ENCODE peak calls at places on chromosome 7, in five cellular contexts. C, E, H, P and V are unnamed samples.

GRCh38 chr7:36029311-36029710 is 123.7 kb upstream of the EEPD1 start:
- DNase-seq in P (no peak), C (no peak), E (no peak), H (no peak), V (no peak)

GRCh38 chr7:83178796-83179195 is 16.1 kb upstream of the PCLO start:
- DNase-seq in C (no peak), H (no peak), P (no peak), E (no peak), V (no peak)

GRCh38 chr7:30751696-30752273 is at the start of gene INMT:
- DNase-seq in H (peak), E (no peak), P (no peak), C (no peak), V (no peak)

GRCh38 chr7:129279757-129280156 is 54.9 kb downstream of the AHCYL2 start:
- DNase-seq in E (no peak), P (no peak), C (peak), H (no peak), V (peak)

GRCh38 chr7:39400836-39401235 is 165.4 kb upstream of the YAE1 start:
- DNase-seq in E (no peak), C (no peak), H (no peak), P (no peak), V (no peak)

GRCh38 chr7:2108501-2109250 is 124.1 kb downstream of the MAD1L1 start:
- DNase-seq in E (peak), H (no peak), C (no peak), P (no peak), V (no peak)

GRCh38 chr7:137936509-137937201 is 65.2 kb downstream of the CREB3L2 start:
- DNase-seq in H (no peak), E (no peak), P (no peak), C (no peak), V (no peak)

GRCh38 chr7:47497367-47498096 is 84.4 kb downstream of the TNS3 start:
- DNase-seq in H (no peak), P (peak), E (no peak), C (no peak), V (no peak)

GRCh38 chr7:47435889-47436312 is 146.0 kb downstream of the TNS3 start:
- DNase-seq in E (peak), C (peak), P (no peak), H (peak), V (peak)

GRCh38 chr7:152733286-152733934 is 26.1 kb upstream of the ACTR3B start:
- DNase-seq in H (no peak), E (no peak), C (no peak), P (no peak), V (no peak)

GRCh38 chr7:150327308-150327707 is 4.0 kb upstream of the ACTR3C start:
- DNase-seq in H (no peak), P (no peak), C (no peak), E (no peak), V (no peak)

GRCh38 chr7:115683093-115683492 is 347.5 kb downstream of the TFEC start:
- DNase-seq in P (no peak), H (no peak), C (no peak), E (no peak), V (no peak)

GRCh38 chr7:22093003-22093402 is 147.3 kb upstream of the CDCA7L start:
- DNase-seq in H (no peak), E (no peak), P (no peak), C (no peak), V (no peak)

GRCh38 chr7:29289156-29290021 is 94.8 kb downstream of the CHN2 start:
- DNase-seq in C (no peak), H (no peak), E (no peak), P (no peak), V (no peak)

GRCh38 chr7:81158189-81158588 is 239.3 kb upstream of the SEMA3C start:
- DNase-seq in C (no peak), E (no peak), H (no peak), P (no peak), V (no peak)

GRCh38 chr7:47763063-47763974 is 181.4 kb upstream of the TNS3 start:
- DNase-seq in E (peak), C (peak), P (no peak), H (no peak), V (peak)

GRCh38 chr7:37759519-37759918 is 76.0 kb downstream of the GPR141 start:
- DNase-seq in E (no peak), H (no peak), P (no peak), C (no peak), V (no peak)

GRCh38 chr7:45176091-45176490 is 18.5 kb downstream of the RAMP3 start:
- DNase-seq in P (no peak), H (peak), E (no peak), C (no peak), V (no peak)

GRCh38 chr7:35995334-35995733 is 157.7 kb upstream of the EEPD1 start:
- DNase-seq in C (no peak), E (no peak), P (no peak), H (no peak), V (no peak)

GRCh38 chr7:18638594-18639452 is 143.3 kb downstream of the HDAC9 start:
- DNase-seq in C (no peak), P (no peak), E (peak), H (no peak), V (no peak)

GRCh38 chr7:44541028-44541869 is at the start of gene NPC1L1:
- DNase-seq in C (no peak), E (no peak), H (peak), P (peak), V (peak)

GRCh38 chr7:121097577-121097976 is 109.1 kb downstream of the CPED1 start:
- DNase-seq in E (no peak), C (no peak), P (no peak), H (no peak), V (no peak)

GRCh38 chr7:157527235-157527634 is 190.4 kb downstream of the DNAJB6 start:
- DNase-seq in E (no peak), H (no peak), P (no peak), C (no peak), V (no peak)

GRCh38 chr7:157002819-157003421 is 7.5 kb downstream of the MNX1 start:
- DNase-seq in P (no peak), E (no peak), C (no peak), H (peak), V (no peak)

GRCh38 chr7:116984917-116985316 is 31.6 kb downstream of the ST7 start:
- DNase-seq in C (no peak), H (no peak), P (peak), E (peak), V (no peak)

GRCh38 chr7:73831656-73832579 is 1.1 kb downstream of the CLDN4 start:
- DNase-seq in H (no peak), E (no peak), C (peak), P (peak), V (peak)

GRCh38 chr7:45924283-45924682 is 3.2 kb upstream of the IGFBP3 start:
- DNase-seq in C (peak), E (peak), H (no peak), P (no peak), V (peak)

GRCh38 chr7:42745357-42746022 is 166.4 kb downstream of the C7orf25 start:
- DNase-seq in H (no peak), E (peak), P (no peak), C (peak), V (peak)

GRCh38 chr7:95473276-95473985 is 12.3 kb upstream of the ASB4 start:
- DNase-seq in H (no peak), C (no peak), P (no peak), E (no peak), V (no peak)

GRCh38 chr7:19108985-19109946 is 8.2 kb downstream of the TWIST1 start:
- DNase-seq in C (no peak), E (no peak), H (no peak), P (no peak), V (no peak)

GRCh38 chr7:39703143-39703542 is 79.8 kb downstream of the RALA start:
- DNase-seq in H (no peak), P (no peak), C (no peak), E (peak), V (no peak)

GRCh38 chr7:99380823-99381663 is 6.5 kb downstream of the ARPC1B start:
- DNase-seq in C (no peak), E (no peak), H (no peak), P (peak), V (no peak)

GRCh38 chr7:134313543-134313942 is 3.2 kb downstream of the SLC35B4 start:
- DNase-seq in H (no peak), P (no peak), C (no peak), E (no peak), V (no peak)

GRCh38 chr7:151632750-151633515 is 113.2 kb upstream of the RHEB start:
- DNase-seq in E (peak), H (peak), P (peak), C (peak), V (no peak)

GRCh38 chr7:6165521-6166325 is 106.7 kb downstream of the CYTH3 start:
- DNase-seq in H (no peak), C (no peak), P (no peak), E (no peak), V (no peak)

GRCh38 chr7:47657126-47657525 is 75.2 kb upstream of the TNS3 start:
- DNase-seq in E (no peak), C (no peak), P (no peak), H (no peak), V (no peak)

GRCh38 chr7:15314922-15315321 is 246.9 kb downstream of the AGMO start:
- DNase-seq in C (no peak), H (no peak), P (no peak), E (no peak), V (no peak)

GRCh38 chr7:92809397-92810241 is 26.8 kb downstream of the CDK6 start:
- DNase-seq in P (peak), H (peak), C (peak), E (peak), V (peak)

GRCh38 chr7:134553976-134554375 is 5.1 kb downstream of the AKR1B15 start:
- DNase-seq in H (no peak), P (peak), C (no peak), E (peak), V (no peak)

GRCh38 chr7:787332-788240 is 44.7 kb upstream of the SUN1 start:
- DNase-seq in C (no peak), H (no peak), E (no peak), P (peak), V (no peak)
- TF ChIP-seq CTCF in C (peak), H (no peak), E (no peak), P (no peak), V (peak)

DNA sequence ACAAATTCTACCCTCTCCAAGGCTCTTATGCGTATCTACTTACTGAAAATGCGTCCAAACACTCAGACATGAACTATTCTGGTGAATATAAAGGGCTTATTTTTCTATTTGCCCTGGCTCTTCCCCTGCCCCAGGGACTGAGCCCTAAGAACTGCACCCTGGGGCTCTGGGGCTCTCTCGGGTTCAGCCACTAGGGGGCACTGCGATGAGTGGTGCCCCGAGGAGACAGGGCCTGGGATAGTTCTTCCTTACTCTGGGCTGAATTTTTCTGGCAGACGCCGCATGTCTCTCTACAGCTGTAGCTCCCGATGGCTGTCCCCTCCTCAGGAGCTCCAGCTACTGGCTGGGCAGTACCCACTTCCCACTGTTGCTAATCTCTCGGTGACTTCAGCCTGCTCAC is 30.8 kb upstream of the GSDME start:
- DNase-seq in P (no peak), E (no peak), H (no peak), C (no peak), V (no peak)
- TF ChIP-seq CTCF in P (peak), E (no peak), H (no peak), C (peak), V (peak)

GRCh38 chr7:33922820-33923219 is 17.5 kb downstream of the BMPER start:
- DNase-seq in C (no peak), P (no peak), E (no peak), H (peak), V (no peak)

GRCh38 chr7:33918401-33919120 is 13.2 kb downstream of the BMPER start:
- DNase-seq in E (no peak), C (no peak), P (no peak), H (no peak), V (no peak)

GRCh38 chr7:33926535-33926934 is 21.2 kb downstream of the BMPER start:
- DNase-seq in P (no peak), E (peak), H (no peak), C (no peak), V (no peak)

GRCh38 chr7:33921216-33921938 is 16.0 kb downstream of the BMPER start:
- DNase-seq in H (no peak), C (no peak), P (no peak), E (peak), V (no peak)

DNA sequence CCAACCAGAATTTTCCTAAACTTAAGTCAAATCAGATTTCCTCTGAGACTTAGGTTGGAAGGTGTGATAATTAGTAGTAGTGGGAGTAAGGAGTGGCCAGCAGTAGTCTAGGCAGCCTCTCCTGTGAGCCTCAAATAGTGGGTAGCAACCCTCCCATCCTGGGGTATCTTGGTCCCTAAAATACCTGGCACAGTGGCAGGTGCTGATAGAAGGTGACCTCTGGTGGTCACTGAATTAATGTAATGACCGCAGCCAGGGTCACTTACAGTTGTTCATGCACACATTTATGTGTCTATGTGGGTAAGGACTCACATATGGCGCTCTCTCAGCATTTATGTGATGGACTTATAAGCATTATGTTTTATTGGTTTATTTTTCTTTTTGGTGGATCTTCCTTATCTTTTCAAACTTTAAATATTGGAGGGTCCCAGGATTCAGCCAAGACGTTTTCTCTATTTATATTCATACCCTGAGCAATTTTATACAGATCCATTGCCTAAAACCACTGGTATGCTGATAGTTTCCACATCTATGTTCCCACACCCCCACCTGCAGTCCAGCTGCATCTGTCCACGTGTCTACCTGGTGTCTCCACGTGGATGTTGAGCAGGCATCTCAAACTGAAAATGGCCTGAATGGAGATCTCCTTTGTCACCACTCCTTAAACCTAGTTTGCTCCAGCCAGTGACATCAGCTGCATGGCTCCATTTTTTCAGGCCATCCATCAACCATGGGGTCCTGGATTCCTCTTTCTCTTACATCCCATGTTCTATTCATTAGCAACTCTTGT is 18.3 kb downstream of the BMPER start:
- DNase-seq in C (no peak), E (no peak), P (no peak), H (no peak), V (no peak)
- TF ChIP-seq CTCF in C (no peak), E (peak), P (no peak), H (no peak), V (no peak)

GRCh38 chr7:127940365-127941160 is 90.7 kb downstream of the LRRC4 start:
- DNase-seq in P (no peak), H (no peak), E (no peak), C (no peak), V (no peak)

GRCh38 chr7:127937066-127937680 is 94.1 kb downstream of the LRRC4 start:
- DNase-seq in E (no peak), P (no peak), H (no peak), C (no peak), V (no peak)

GRCh38 chr7:127935847-127936376 is 95.3 kb downstream of the LRRC4 start:
- DNase-seq in C (no peak), E (no peak), H (no peak), P (no peak), V (no peak)

GRCh38 chr7:127941471-127941870 is 89.8 kb downstream of the LRRC4 start:
- DNase-seq in P (no peak), C (no peak), H (no peak), E (no peak), V (no peak)

DNA sequence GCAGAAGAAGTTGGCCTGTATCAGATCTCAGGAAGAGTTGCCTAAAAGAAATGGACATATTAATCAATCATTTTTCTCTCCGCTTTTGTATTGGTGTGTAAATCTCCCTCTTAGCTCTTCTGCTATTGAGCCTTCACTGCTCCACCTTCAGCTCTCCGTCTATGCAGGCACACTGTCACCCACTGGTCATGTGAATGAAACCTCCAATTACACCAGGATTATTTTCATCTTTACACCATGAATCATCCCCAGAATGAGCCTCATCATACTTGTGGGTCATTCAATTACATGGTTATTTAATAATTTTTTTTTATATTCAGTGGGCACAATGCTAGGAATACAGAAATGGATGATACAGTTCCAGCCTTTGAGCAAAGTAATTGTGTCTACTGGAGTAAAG is 92.6 kb downstream of the LRRC4 start:
- DNase-seq in C (no peak), P (no peak), H (no peak), E (peak), V (peak)
- TF ChIP-seq CTCF in C (no peak), P (no peak), H (no peak), E (peak), V (no peak)